ENCODE peak calls at places on chromosomes 4 and X, in eight cellular contexts. P is HCT116, Y is HepG2, J is K562, K is endothelial cell of umbilical vein, W is GM12878, S is GM23338, I is H1. M is an unnamed sample.

GRCh38 chrX:45400380-45400779 is 199.7 kb upstream of the DIPK2B start:
- DNase-seq in S (peak; percentile 44), I (no peak), Y (no peak), K (no peak), P (no peak), W (no peak), J (no peak), M (no peak)

GRCh38 chr4:40837094-40837870 is 87.5 kb downstream of the NSUN7 start:
- DNase-seq in Y (no peak), I (no peak), P (no peak), J (no peak), W (no peak), K (no peak), S (no peak), M (no peak)

GRCh38 chrX:70635227-70635626 is 190.6 kb downstream of the DLG3 start:
- DNase-seq in K (no peak), Y (no peak), P (no peak), J (no peak), I (no peak), S (no peak), W (no peak), M (no peak)

GRCh38 chr4:172802041-172802440 is 366.6 kb upstream of the GALNT7 start:
- DNase-seq in K (no peak), S (no peak), J (no peak), P (no peak), Y (no peak), I (no peak), W (no peak), M (no peak)

GRCh38 chr4:140300271-140300970 is 73.0 kb upstream of the SCOC start:
- DNase-seq in Y (no peak), W (no peak), P (peak; percentile 74), K (peak; percentile 29), J (no peak), I (no peak), S (no peak), M (no peak)

GRCh38 chrX:74343970-74344622 is 40.1 kb downstream of the ZCCHC13 start:
- DNase-seq in J (peak; percentile 34), Y (peak; percentile 60), I (peak; percentile 27), P (peak; percentile 77), K (peak; percentile 90), W (peak; percentile 39), S (peak; percentile 92), M (peak; percentile 50)

GRCh38 chr4:65370709-65371108 is 299.6 kb downstream of the EPHA5 start:
- DNase-seq in I (no peak), S (no peak), W (no peak), Y (no peak), K (no peak), J (no peak), P (no peak), M (no peak)

GRCh38 chr4:52377563-52377962 is 281.5 kb downstream of the USP46 start:
- DNase-seq in W (no peak), Y (no peak), S (peak; percentile 26), I (no peak), J (no peak), K (no peak), P (no peak), M (no peak)

GRCh38 chr4:177047070-177047850 is 254.5 kb upstream of the VEGFC start:
- DNase-seq in P (peak; percentile 59), S (peak; percentile 81), K (peak; percentile 76), I (no peak), W (no peak), Y (peak; percentile 50), J (peak; percentile 38), M (peak; percentile 20)

GRCh38 chrX:38183577-38183976 is 37.1 kb downstream of the SRPX start:
- DNase-seq in W (no peak), S (no peak), J (no peak), P (no peak), Y (no peak), K (no peak), I (no peak), M (no peak)

GRCh38 chrX:80576267-80576666 is 156.0 kb downstream of the TENT5D start:
- DNase-seq in K (no peak), I (no peak), J (no peak), P (no peak), Y (no peak), S (no peak), W (no peak), M (no peak)

GRCh38 chr4:181659202-181659601 is 584.0 kb upstream of the TENM3 start:
- DNase-seq in K (no peak), S (no peak), I (no peak), P (no peak), Y (no peak), W (no peak), J (no peak), M (no peak)

GRCh38 chr4:26074672-26075071 is 160.7 kb downstream of the SMIM20 start:
- DNase-seq in W (peak; percentile 68), J (no peak), I (no peak), S (peak; percentile 22), Y (no peak), P (no peak), K (no peak), M (no peak)

GRCh38 chrX:134459683-134460004 is 321 bp upstream of the HPRT1 start:
- DNase-seq in S (no peak), P (no peak), W (no peak), K (peak; percentile 44), I (no peak), J (no peak), Y (peak; percentile 8), M (no peak)

GRCh38 chr4:157779084-157779483 is 393.7 kb downstream of the GASK1B start:
- DNase-seq in K (no peak), I (no peak), W (no peak), P (no peak), Y (no peak), J (no peak), S (no peak), M (no peak)

GRCh38 chrX:117989512-117989911 is 127.1 kb downstream of the KLHL13 start:
- DNase-seq in I (no peak), Y (no peak), W (no peak), S (no peak), P (no peak), J (no peak), K (no peak), M (no peak)

GRCh38 chr4:40672528-40673522 is 43.2 kb upstream of the RBM47 start:
- DNase-seq in P (peak; percentile 78), I (peak; percentile 17), K (peak; percentile 78), S (peak; percentile 69), W (peak; percentile 98), Y (peak; percentile 57), J (peak; percentile 15), M (peak; percentile 97)

GRCh38 chrX:12867746-12868145 is 874 bp downstream of the TLR7 start:
- DNase-seq in I (no peak), P (no peak), J (no peak), S (no peak), W (no peak), K (no peak), Y (no peak), M (no peak)

GRCh38 chrX:121389976-121390709 is 342.7 kb downstream of the GLUD2 start:
- DNase-seq in J (no peak), I (no peak), S (no peak), P (peak; percentile 40), W (no peak), K (no peak), Y (peak; percentile 30), M (no peak)

GRCh38 chrX:15973941-15974340 is 119.3 kb upstream of the AP1S2 start:
- DNase-seq in I (no peak), J (no peak), S (no peak), P (no peak), K (no peak), Y (no peak), W (no peak), M (no peak)

DNA sequence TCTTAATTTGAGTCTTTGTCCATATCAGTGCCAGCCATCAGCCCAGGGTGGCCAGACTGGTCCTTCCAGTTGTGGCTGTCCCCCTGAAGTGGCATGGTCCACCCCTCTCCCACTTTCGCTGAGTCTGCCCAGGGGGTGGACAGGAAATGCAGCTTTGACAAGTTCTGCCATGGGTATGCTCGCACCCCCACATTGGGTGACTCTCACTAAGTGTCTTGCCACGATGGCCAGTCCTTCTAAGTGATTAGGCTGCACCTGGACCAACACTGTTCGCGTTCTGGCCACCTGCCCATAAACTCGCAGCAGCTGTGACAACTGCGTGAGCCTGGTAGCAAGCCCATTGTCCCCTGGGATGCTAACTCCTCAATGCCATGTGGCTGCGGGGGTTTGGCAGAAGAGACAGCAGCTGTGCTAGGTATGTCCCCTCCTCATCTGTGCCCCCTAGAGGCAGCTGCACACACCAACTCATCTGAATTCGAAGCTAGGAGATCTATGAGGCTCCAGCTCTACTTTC is 10.0 kb upstream of the LNX1 start:
- DNase-seq in K (peak; percentile 22), I (peak; percentile 33), W (no peak), P (no peak), Y (peak; percentile 27), S (peak; percentile 83), J (peak; percentile 21), M (no peak)
- TF ChIP-seq POLR2AphosphoS5 in K (no peak), I (peak; percentile 49), W (no peak), P (no peak), Y (no peak), S (no peak), J (no peak), M (no peak)

GRCh38 chrX:2583194-2584162 is 82.7 kb upstream of the DHRSX start:
- DNase-seq in S (peak; percentile 42), Y (no peak), P (no peak), I (no peak), K (no peak), J (no peak), W (no peak), M (no peak)
- TF ChIP-seq EZH2 in S (peak; percentile 55), Y (no peak), P (no peak), I (peak; percentile 43), K (peak; percentile 82), J (no peak), W (no peak), M (no peak)

GRCh38 chr4:31204895-31205294 is 484.7 kb downstream of the PCDH7 start:
- DNase-seq in Y (no peak), P (no peak), J (no peak), W (no peak), I (no peak), S (no peak), K (no peak), M (no peak)
- TF ChIP-seq POLR2AphosphoS5 in Y (no peak), P (no peak), J (no peak), W (no peak), I (no peak), S (no peak), K (no peak), M (no peak)

DNA sequence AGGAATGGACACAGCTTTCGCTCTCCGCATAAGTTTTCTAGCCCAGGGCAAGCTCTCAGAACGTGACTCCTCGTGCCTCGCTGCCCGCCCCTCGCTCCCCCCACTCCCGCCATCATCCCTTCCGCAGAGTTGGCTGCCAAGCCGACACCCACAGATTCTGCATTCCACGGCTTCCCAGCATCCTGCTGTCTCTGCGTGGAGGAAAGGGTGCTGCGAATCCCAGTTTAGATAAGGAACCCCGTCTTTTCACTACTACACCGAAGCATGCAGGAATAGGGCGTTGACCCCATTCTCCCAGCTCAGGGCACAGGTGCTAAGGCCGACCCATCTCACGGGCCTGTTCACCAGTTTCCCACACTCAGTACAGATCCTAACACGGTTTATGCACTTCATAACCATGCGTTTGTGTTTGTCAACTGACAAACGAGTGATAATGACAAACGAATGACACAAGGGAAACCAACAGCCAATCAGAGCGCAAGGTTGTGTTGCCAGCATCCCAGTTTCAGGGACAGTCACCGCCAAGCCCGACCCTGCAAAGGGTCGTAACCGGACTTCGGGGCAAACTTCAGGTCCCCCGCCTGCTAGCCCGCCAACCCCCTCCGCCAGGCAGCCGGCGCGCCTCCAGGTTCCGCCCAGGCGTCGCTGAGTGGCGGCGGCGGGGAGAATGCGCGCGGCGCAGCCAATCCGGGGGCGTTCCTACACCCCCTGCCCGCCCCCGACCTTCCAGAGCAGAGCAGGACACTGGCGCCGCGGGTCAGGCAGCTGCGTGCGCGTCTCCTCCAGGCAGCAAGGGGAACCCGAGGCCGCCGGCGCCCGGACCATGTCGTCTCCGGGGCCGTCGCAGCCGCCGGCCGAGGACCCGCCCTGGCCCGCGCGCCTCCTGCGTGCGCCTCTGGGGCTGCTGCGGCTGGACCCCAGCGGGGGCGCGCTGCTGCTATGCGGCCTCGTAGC is at the start of gene CYP2U1:
- DNase-seq in J (peak; percentile 59), P (peak; percentile 36), I (peak; percentile 67), K (peak; percentile 87), Y (peak; percentile 68), S (peak; percentile 94), W (no peak), M (no peak)
- TF ChIP-seq EZH2 in J (no peak), P (no peak), I (no peak), K (no peak), Y (no peak), S (no peak), W (no peak), M (no peak)

M was measured in SK-N-MC.